ENCODE peak calls at places on chromosomes 16 and 17, in nine cellular contexts. G is colonic mucosa, W is mammary epithelial cell, D is fibroblast of pulmonary artery, O is thyroid gland, J is left ventricle myocardium inferior, N is mucosa of descending colon, H is fibroblast of the aortic adventitia, C is BJ. K is an unnamed sample.

GRCh38 chr17:16085066-16085699 is 85.6 kb downstream of the TTC19 start:
- DNase-seq in G (no peak), W (peak; percentile 29), D (peak; percentile 85), O (no peak), J (no peak), N (no peak), H (peak; percentile 89), C (peak; percentile 79), K (peak; percentile 60)

GRCh38 chr17:53516643-53517042 is 306.1 kb upstream of the KIF2B start:
- DNase-seq in G (no peak), W (peak; percentile 5), D (peak; percentile 23), O (no peak), J (no peak), N (no peak), H (peak; percentile 6), C (no peak), K (no peak)

GRCh38 chr17:42891539-42892152 is 9.0 kb upstream of the G6PC1 start:
- DNase-seq in G (no peak), W (no peak), D (no peak), O (peak; percentile 45), J (peak; percentile 69), N (no peak), H (no peak), C (no peak), K (no peak)

GRCh38 chr16:11801481-11802021 is 4.5 kb upstream of the ZC3H7A start:
- DNase-seq in G (no peak), W (peak; percentile 71), D (no peak), O (no peak), J (no peak), N (no peak), H (no peak), C (peak; percentile 26), K (no peak)

GRCh38 chr17:83032781-83033180 is 46.6 kb upstream of the METRNL start:
- DNase-seq in G (no peak), W (no peak), D (no peak), O (no peak), J (no peak), N (no peak), H (no peak), C (no peak), K (no peak)

GRCh38 chr16:4945560-4946502 is 8.9 kb upstream of the PPL start:
- DNase-seq in G (peak; percentile 47), W (peak; percentile 75), D (no peak), O (peak; percentile 64), J (peak; percentile 52), N (peak; percentile 60), H (peak; percentile 63), C (no peak), K (no peak)

GRCh38 chr17:13429201-13429600 is 172.5 kb downstream of the HS3ST3A1 start:
- DNase-seq in G (no peak), W (peak; percentile 14), D (peak; percentile 48), O (no peak), J (no peak), N (no peak), H (peak; percentile 90), C (peak; percentile 65), K (peak; percentile 71)

GRCh38 chr16:82185012-82185411 is 15.0 kb upstream of the MPHOSPH6 start:
- DNase-seq in G (no peak), W (peak; percentile 43), D (no peak), O (no peak), J (no peak), N (no peak), H (no peak), C (no peak), K (no peak)

GRCh38 chr16:87956169-87956770 is 5.0 kb downstream of the BANP start:
- DNase-seq in G (peak; percentile 48), W (no peak), D (peak; percentile 76), O (no peak), J (peak; percentile 50), N (no peak), H (peak; percentile 69), C (no peak), K (no peak)

GRCh38 chr16:64997121-64997520 is 124.7 kb downstream of the CDH11 start:
- DNase-seq in G (peak; percentile 18), W (no peak), D (no peak), O (no peak), J (no peak), N (no peak), H (no peak), C (no peak), K (no peak)

GRCh38 chr16:81708459-81709368 is 70.4 kb upstream of the PLCG2 start:
- DNase-seq in G (peak; percentile 55), W (no peak), D (no peak), O (peak; percentile 74), J (peak; percentile 13), N (no peak), H (no peak), C (no peak), K (no peak)

GRCh38 chr17:79700574-79700973 is 30.2 kb upstream of the ENPP7 start:
- DNase-seq in G (no peak), W (no peak), D (no peak), O (no peak), J (no peak), N (no peak), H (no peak), C (no peak), K (no peak)

GRCh38 chr17:79704691-79705090 is 26.1 kb upstream of the ENPP7 start:
- DNase-seq in G (no peak), W (no peak), D (no peak), O (no peak), J (no peak), N (no peak), H (no peak), C (no peak), K (no peak)

GRCh38 chr17:79699386-79700036 is 31.2 kb upstream of the ENPP7 start:
- DNase-seq in G (no peak), W (no peak), D (no peak), O (no peak), J (no peak), N (no peak), H (no peak), C (no peak), K (no peak)

GRCh38 chr17:79702550-79703236 is 28.1 kb upstream of the ENPP7 start:
- DNase-seq in G (no peak), W (no peak), D (no peak), O (no peak), J (no peak), N (no peak), H (no peak), C (no peak), K (no peak)

GRCh38 chr17:79702071-79702470 is 28.7 kb upstream of the ENPP7 start:
- DNase-seq in G (no peak), W (no peak), D (no peak), O (no peak), J (no peak), N (no peak), H (no peak), C (no peak), K (no peak)
- TF ChIP-seq CTCF in G (no peak), W (no peak), D (no peak), O (no peak), J (no peak), N (no peak), H (no peak), C (no peak), K (no peak)

DNA sequence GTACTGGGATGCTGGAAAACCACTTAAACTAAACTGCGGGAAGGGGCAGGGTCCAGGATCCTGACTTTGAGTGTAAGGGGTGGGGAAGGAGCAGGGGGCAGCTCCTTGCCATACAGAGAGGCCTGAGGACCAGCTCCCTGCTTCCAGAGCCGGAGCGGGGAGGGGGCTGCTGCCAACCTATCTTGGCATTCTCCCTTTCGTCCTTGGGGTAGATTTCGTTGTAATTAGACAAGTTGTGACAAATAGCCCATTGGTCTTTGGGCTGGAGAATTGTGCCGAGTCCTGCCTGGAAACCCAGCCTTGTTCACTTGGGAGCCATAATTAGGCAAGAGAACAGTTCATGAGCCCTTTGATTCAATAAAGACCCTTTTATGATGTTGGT is 175.5 kb downstream of the RAB11FIP4 start:
- DNase-seq in G (no peak), W (no peak), D (no peak), O (no peak), J (no peak), N (no peak), H (no peak), C (no peak), K (no peak)
- H3K4me3 ChIP-seq in G (no peak overlapping the region), W (no peak overlapping the region), D (no peak overlapping the region), O (no peak overlapping the region), J (no peak overlapping the region), N (no peak overlapping the region), H (no peak overlapping the region), C (no peak overlapping the region), K (no peak overlapping the region)

DNA sequence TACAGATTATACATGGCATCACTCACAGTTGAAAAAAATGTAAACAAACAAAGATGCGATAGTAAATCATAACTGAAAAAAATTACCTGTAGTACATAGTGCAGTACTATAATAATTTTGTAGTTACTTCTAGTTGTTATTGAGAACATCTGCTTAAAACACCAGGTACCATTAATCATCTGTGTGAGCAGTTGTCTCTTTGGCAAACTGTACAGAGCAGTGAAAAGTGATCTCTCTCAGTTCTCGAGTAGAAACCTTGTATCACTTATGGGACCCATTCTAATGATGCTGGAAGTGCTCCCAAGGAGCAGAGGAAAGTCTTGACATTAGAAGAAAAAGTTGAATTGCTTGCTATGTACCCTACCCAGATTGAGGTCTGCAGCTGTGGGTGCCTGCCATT is 8.9 kb upstream of the TENT4B start:
- DNase-seq in G (no peak), W (no peak), D (no peak), O (no peak), J (no peak), N (no peak), H (no peak), C (no peak), K (no peak)
- TF ChIP-seq CTCF in G (no peak), W (no peak), D (no peak), O (no peak), J (no peak), N (no peak), H (no peak), C (no peak), K (no peak)

GRCh38 chr17:43953746-43954145 is at the start of gene PYY:
- DNase-seq in G (no peak), W (no peak), D (no peak), O (no peak), J (no peak), N (peak; percentile 31), H (no peak), C (no peak), K (no peak)
- H3K4me3 ChIP-seq in G (no peak within 1 kb of the TSS), W (no peak within 1 kb of the TSS), D (no peak within 1 kb of the TSS), O (no peak within 1 kb of the TSS), J (peak within 1 kb of the TSS; percentile 25), N (no peak within 1 kb of the TSS), H (no peak within 1 kb of the TSS), C (no peak within 1 kb of the TSS), K (no peak within 1 kb of the TSS)

DNA sequence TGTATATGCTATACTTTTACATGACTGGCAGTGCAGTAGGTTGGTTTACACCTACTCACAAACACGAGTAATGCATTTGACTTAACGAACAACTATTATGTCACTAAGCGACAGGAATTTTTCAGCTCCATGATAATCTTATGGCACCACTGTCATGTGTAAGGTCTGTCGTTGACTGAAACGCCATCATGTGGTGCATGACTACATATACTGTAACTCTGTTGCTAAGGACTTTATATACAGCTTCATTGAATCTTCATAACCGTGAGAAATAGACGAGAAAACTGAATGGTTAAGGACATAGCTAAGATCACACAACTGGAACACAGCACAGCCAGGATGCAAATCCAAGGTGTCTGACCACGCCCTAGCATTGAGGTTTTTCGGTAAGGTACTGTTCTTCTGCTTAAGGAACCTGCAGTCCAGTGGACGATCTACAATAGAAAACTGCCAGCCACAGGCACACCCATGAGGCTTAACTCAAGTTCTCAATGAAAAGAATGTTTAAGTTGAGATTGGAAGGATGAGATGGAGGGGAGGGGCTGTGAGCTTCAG is 3.3 kb downstream of the CFAP20 start:
- DNase-seq in G (no peak), W (no peak), D (no peak), O (no peak), J (no peak), N (no peak), H (no peak), C (no peak), K (no peak)
- TF ChIP-seq CTCF in G (no peak), W (no peak), D (no peak), O (no peak), J (no peak), N (no peak), H (no peak), C (no peak), K (no peak)